ENCODE peak calls at places on chromosome X, in ten cellular contexts. D is stomach, K is H1, B is Panc1, N is spleen, J is HCT116, O is transverse colon, C is GM23338, A is suprapubic skin, U is SK-N-SH. I is an unnamed sample. For H3K4me1, the result is how much of the 10 kb centered on the place peaks cover.

GRCh38 chrX:16462912-16463311 is 187.0 kb upstream of the S100G start:
- DNase-seq in N (no peak), U (no peak), O (no peak), J (no peak), B (no peak), K (no peak), C (no peak), A (no peak), D (no peak), I (no peak)

GRCh38 chrX:78199851-78200250 is 60.4 kb upstream of the TAF9B start:
- DNase-seq in B (no peak), D (no peak), K (no peak), O (no peak), C (peak), N (no peak), A (no peak), J (peak), U (peak), I (no peak)

GRCh38 chrX:44872319-44872816 is 620 bp upstream of the KDM6A start:
- DNase-seq in N (peak), O (peak), D (peak), B (no peak), U (no peak), J (no peak), K (no peak), A (peak), C (peak), I (peak)

GRCh38 chrX:2351321-2351720 is 149.5 kb downstream of the DHRSX start:
- DNase-seq in K (no peak), C (no peak), N (no peak), J (no peak), B (no peak), O (no peak), D (no peak), A (no peak), U (no peak), I (no peak)

GRCh38 chrX:72051589-72051988 is 80.1 kb downstream of the RTL5 start:
- DNase-seq in J (no peak), N (no peak), K (no peak), B (no peak), A (no peak), D (no peak), O (no peak), U (no peak), C (no peak), I (no peak)

GRCh38 chrX:154349359-154349935 is 25.0 kb downstream of the FLNA start:
- DNase-seq in D (no peak), O (peak), J (no peak), A (no peak), N (no peak), C (no peak), U (no peak), K (no peak), B (no peak), I (no peak)

GRCh38 chrX:150972450-150972849 is 10.7 kb upstream of the HMGB3 start:
- DNase-seq in C (no peak), U (no peak), K (no peak), J (no peak), O (no peak), A (no peak), N (no peak), D (no peak), B (no peak), I (no peak)

GRCh38 chrX:103674531-103675454 is 11.7 kb downstream of the MORF4L2 start:
- DNase-seq in U (no peak), K (no peak), N (no peak), J (no peak), D (no peak), B (no peak), C (peak), A (no peak), O (no peak), I (no peak)

GRCh38 chrX:56994375-56995270 is 718 bp downstream of the SPIN3 start:
- DNase-seq in J (no peak), C (no peak), K (no peak), N (peak), U (peak), A (no peak), D (no peak), B (no peak), O (no peak), I (no peak)

GRCh38 chrX:41033299-41033698 is 51.9 kb upstream of the USP9X start:
- DNase-seq in B (no peak), K (no peak), A (no peak), U (no peak), J (no peak), N (no peak), O (no peak), C (peak), D (no peak), I (no peak)

GRCh38 chrX:103779156-103779555 is 2.5 kb downstream of the PLP1 start:
- DNase-seq in D (no peak), U (peak), J (no peak), K (no peak), N (no peak), A (no peak), C (no peak), B (no peak), O (no peak), I (no peak)

GRCh38 chrX:40647307-40648197 is at the start of gene CXorf38:
- DNase-seq in J (peak), C (peak), D (peak), A (peak), K (peak), O (peak), U (peak), N (peak), B (no peak), I (peak)

GRCh38 chrX:47458528-47458927 is 24.5 kb downstream of the ZNF41 start:
- DNase-seq in C (no peak), A (no peak), D (no peak), N (no peak), B (no peak), O (no peak), K (no peak), J (no peak), U (no peak), I (no peak)

GRCh38 chrX:283115-283845 is 2.1 kb downstream of the PLCXD1 start:
- DNase-seq in N (peak), J (peak), K (peak), D (peak), C (peak), U (peak), O (peak), B (no peak), A (peak), I (peak)
- TF ChIP-seq POLR2AphosphoS5 in N (peak), J (peak), K (peak), D (peak), C (peak), U (peak), O (no peak), B (no peak), A (no peak), I (peak)

GRCh38 chrX:12999422-12999821 is 24.5 kb downstream of the TMSB4X start:
- DNase-seq in A (no peak), J (no peak), K (no peak), B (no peak), N (no peak), C (peak), O (no peak), D (no peak), U (no peak), I (no peak)
- H3K4me1 ChIP-seq in A (under half), J (under half), K (under half), B (under half), N (half or more), C (under half), O (under half), D (under half), U (under half), I (under half)

GRCh38 chrX:65997978-65998717 is 41.7 kb downstream of the VSIG4 start:
- DNase-seq in N (no peak), B (no peak), A (no peak), D (no peak), U (no peak), K (no peak), O (no peak), C (no peak), J (no peak), I (no peak)
- TF ChIP-seq POLR2AphosphoS5 in N (peak), B (no peak), A (no peak), D (no peak), U (no peak), K (no peak), O (no peak), C (no peak), J (no peak), I (no peak)

DNA sequence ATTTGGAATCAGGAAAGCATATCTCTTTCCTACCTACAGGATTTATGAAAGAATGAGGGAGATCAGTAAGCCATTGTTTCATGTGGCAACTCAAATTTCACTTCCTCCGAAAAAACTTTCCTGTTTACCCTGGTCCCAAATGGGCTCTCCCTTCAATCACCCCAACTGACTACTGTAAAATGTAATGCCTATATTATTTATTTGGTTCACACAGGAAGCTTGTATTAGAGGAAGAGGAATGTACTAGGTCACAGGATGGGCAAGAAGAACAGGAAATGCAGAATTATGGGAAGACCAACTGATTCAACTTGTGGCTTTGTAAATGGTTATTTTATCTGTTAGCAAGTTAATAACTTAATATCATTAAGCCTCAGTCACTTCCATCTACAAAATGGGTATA is 23.1 kb downstream of the COL4A6 start:
- DNase-seq in N (no peak), K (no peak), D (no peak), C (no peak), U (no peak), A (no peak), J (no peak), O (no peak), B (no peak), I (no peak)
- H3K4me1 ChIP-seq in N (under half), K (under half), D (under half), C (under half), U (under half), A (under half), J (under half), O (under half), B (under half), I (under half)

GRCh38 chrX:49934148-49934547 is 11.8 kb downstream of the CLCN5 start:
- DNase-seq in J (no peak), O (no peak), A (no peak), D (no peak), K (no peak), N (no peak), B (no peak), C (no peak), U (no peak), I (no peak)

GRCh38 chrX:49934729-49935128 is 12.3 kb downstream of the CLCN5 start:
- DNase-seq in D (no peak), C (no peak), U (no peak), J (no peak), A (no peak), N (no peak), B (no peak), O (no peak), K (no peak), I (no peak)

GRCh38 chrX:49932786-49933185 is 10.4 kb downstream of the CLCN5 start:
- DNase-seq in A (no peak), O (no peak), D (no peak), C (no peak), U (no peak), N (no peak), K (no peak), J (no peak), B (no peak), I (no peak)

DNA sequence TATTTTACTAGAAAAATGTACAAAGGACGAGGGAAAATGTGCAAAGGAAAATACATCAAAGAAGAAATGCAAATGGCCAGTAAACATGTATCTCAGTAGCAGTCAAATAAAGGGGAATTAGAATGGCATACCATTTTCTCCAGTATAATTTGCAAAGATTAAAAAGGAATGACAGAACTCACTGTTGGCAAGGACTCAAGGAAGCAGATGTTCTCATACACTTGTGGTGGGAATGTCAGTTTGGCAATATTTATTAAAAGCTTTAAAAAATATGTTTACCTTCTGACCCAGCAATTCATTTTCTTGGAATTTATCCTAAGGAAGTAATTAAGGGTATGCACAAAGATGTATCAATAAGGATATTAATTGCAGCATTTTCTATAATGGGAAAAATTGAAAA is 7.7 kb downstream of the CLCN5 start:
- DNase-seq in C (no peak), B (no peak), N (no peak), O (no peak), A (no peak), U (no peak), K (no peak), J (no peak), D (no peak), I (no peak)
- TF ChIP-seq POLR2AphosphoS5 in C (no peak), B (no peak), N (no peak), O (no peak), A (no peak), U (no peak), K (no peak), J (no peak), D (no peak), I (no peak)

GRCh38 chrX:10110316-10110932 is 46.4 kb upstream of the CLCN4 start:
- DNase-seq in A (no peak), N (no peak), J (no peak), D (no peak), U (no peak), K (no peak), O (no peak), B (no peak), C (no peak), I (no peak)
- H3K4me1 ChIP-seq in A (under half), N (half or more), J (under half), D (under half), U (under half), K (under half), O (under half), B (under half), C (under half), I (under half)